ENCODE peak calls at places on chromosomes 3 and 15, in four cellular contexts. One of them, this sample, is unnamed.

GRCh38 chr3:29144807-29145206 is 136.1 kb upstream of the RBMS3 start:
- DNase-seq in IMR-90: peak; percentile 65
- DNase-seq in neuronal stem cell: no peak
- DNase-seq in H9: no peak
- DNase-seq in this sample: no peak

GRCh38 chr3:188797045-188797444 is 374.7 kb upstream of the TPRG1 start:
- DNase-seq in IMR-90: no peak
- DNase-seq in H9: no peak
- DNase-seq in neuronal stem cell: no peak
- DNase-seq in this sample: no peak

GRCh38 chr3:37039447-37039846 is 46.1 kb downstream of the MLH1 start:
- DNase-seq in H9: no peak
- DNase-seq in IMR-90: no peak
- DNase-seq in neuronal stem cell: no peak
- DNase-seq in this sample: no peak

GRCh38 chr15:74790080-74790916 is 8.4 kb downstream of the CSK start:
- DNase-seq in H9: no peak
- DNase-seq in neuronal stem cell: no peak
- DNase-seq in IMR-90: peak; percentile 85
- DNase-seq in this sample: no peak

GRCh38 chr15:43134157-43134637 is 811 bp downstream of the TMEM62 start:
- DNase-seq in neuronal stem cell: no peak
- DNase-seq in H9: peak; percentile 37
- DNase-seq in IMR-90: no peak
- DNase-seq in this sample: no peak

GRCh38 chr15:63473999-63474809 is 30.2 kb upstream of the USP3 start:
- DNase-seq in IMR-90: peak; percentile 90
- DNase-seq in neuronal stem cell: no peak
- DNase-seq in H9: peak; percentile 61
- DNase-seq in this sample: no peak

GRCh38 chr15:66943456-66944095 is 121.8 kb upstream of the SMAD3 start:
- DNase-seq in IMR-90: no peak
- DNase-seq in H9: no peak
- DNase-seq in neuronal stem cell: no peak
- DNase-seq in this sample: peak; percentile 67

GRCh38 chr3:101828289-101828688 is 21.0 kb upstream of the NFKBIZ start:
- DNase-seq in H9: no peak
- DNase-seq in IMR-90: no peak
- DNase-seq in neuronal stem cell: no peak
- DNase-seq in this sample: no peak

GRCh38 chr15:96125681-96126080 is 204.8 kb upstream of the NR2F2 start:
- DNase-seq in neuronal stem cell: no peak
- DNase-seq in H9: no peak
- DNase-seq in IMR-90: peak; percentile 65
- DNase-seq in this sample: peak; percentile 21

GRCh38 chr15:29526802-29527201 is 257.2 kb upstream of the NSMCE3 start:
- DNase-seq in neuronal stem cell: no peak
- DNase-seq in H9: no peak
- DNase-seq in IMR-90: no peak
- DNase-seq in this sample: no peak

GRCh38 chr3:23650371-23651140 is 155.2 kb upstream of the UBE2E1 start:
- DNase-seq in neuronal stem cell: no peak
- DNase-seq in H9: no peak
- DNase-seq in IMR-90: peak; percentile 97
- DNase-seq in this sample: peak; percentile 4

GRCh38 chr3:174202146-174202545 is 657.0 kb upstream of the NAALADL2 start:
- DNase-seq in IMR-90: no peak
- DNase-seq in H9: no peak
- DNase-seq in neuronal stem cell: no peak
- DNase-seq in this sample: no peak
- H3K4me1 ChIP-seq in IMR-90: peaks cover 5% of the 10 kb centered on the region
- H3K4me1 ChIP-seq in H9: no peaks in the 10 kb centered on the region
- H3K4me1 ChIP-seq in neuronal stem cell: peaks cover 8% of the 10 kb centered on the region
- H3K4me1 ChIP-seq in this sample: no peaks in the 10 kb centered on the region

GRCh38 chr3:120095226-120096165 is 1.2 kb upstream of the GSK3B start:
- DNase-seq in H9: peak; percentile 84
- DNase-seq in IMR-90: peak; percentile 89
- DNase-seq in neuronal stem cell: peak; percentile 83
- DNase-seq in this sample: peak; percentile 93
- H3K14ac ChIP-seq in H9: peak overlapping the region; percentile 98
- H3K14ac ChIP-seq in IMR-90: peak overlapping the region; percentile 94
- H3K14ac ChIP-seq in neuronal stem cell: peak overlapping the region; percentile 98
- H3K14ac ChIP-seq in this sample: peak overlapping the region; percentile 100

DNA sequence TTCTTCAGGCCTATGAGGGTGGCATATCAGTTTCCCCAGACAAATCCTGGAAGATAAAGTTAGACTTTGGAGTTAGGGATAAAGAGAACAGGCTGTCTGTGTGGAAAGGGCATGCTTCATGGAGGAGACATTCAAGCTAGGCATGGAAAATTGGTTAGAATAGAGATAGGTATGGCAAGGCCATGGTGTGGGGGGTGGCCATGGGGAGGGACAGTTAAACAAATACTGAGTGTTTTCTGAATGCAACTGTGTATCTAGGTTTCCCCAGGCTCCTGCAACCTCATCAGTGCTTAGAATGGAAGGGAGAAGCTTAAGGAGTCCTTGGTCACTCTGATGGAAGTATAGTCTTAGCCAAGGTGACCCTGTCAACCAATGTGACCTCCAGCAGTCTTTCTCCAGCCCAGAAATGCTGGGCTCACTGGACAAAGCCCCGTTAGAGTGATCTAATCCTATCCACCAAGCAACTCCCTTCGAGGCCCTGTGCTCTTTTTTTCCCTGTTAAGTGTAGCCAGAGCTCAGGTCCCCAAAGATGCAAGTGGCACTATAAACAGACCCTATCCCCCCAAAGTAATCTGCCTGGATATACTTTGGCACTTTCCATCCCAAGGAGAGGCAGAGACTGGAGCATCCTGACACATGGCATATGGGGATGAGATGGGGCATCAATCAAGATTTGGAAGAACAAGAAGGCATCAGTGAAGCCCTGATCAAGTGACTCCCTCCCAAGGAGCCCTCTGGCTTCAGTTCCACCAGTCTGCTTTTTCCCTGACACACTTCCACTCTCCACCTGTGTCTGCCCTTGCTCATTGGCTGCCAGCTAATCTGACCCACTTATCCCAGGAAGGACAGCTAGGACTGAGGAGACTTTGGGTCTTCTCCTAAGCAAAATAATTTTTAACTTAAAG is 5.6 kb upstream of the PKM start:
- DNase-seq in neuronal stem cell: no peak
- DNase-seq in IMR-90: peak; percentile 19
- DNase-seq in H9: no peak
- DNase-seq in this sample: no peak
- H3K4me1 ChIP-seq in neuronal stem cell: peaks cover 9% of the 10 kb centered on the region
- H3K4me1 ChIP-seq in IMR-90: peaks cover 15% of the 10 kb centered on the region
- H3K4me1 ChIP-seq in H9: peaks cover 13% of the 10 kb centered on the region
- H3K4me1 ChIP-seq in this sample: peaks cover 10% of the 10 kb centered on the region

DNA sequence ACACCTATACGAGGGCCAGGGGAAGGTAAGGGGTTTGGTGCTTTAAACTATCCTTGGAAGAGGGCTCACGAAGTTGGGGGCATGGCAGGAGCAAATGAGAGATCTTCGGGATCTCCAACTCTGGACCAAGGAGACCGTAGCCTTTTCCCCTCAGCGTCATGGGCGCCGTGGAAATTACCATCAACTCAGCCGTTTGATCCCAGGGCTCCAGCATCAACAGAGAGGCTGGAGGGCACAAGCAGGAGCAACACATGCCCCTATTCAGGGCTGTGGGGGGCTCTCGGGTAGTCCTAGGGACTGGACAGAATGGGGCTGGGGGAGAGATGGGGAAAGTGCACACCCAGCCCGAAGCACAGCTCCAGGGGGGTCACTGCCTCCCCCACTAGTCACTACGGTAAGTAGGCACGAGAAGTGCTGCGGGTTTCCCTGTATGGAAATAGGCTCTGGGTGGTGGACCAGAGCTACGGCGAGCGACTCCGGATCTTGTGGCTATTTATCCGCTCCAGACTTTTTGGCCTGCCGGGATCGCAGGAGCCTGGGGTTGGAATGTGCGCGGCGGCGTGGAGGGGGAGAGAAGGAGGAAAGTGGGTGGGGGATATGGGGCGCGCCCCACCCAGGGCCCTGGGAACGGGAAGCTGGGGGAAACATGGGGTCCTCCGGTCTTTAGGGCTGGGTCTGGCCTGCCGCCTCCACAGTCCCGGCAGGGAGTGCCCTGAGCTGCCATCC is 539 bp upstream of the LAMB2 start:
- DNase-seq in IMR-90: peak; percentile 85
- DNase-seq in neuronal stem cell: peak; percentile 85
- DNase-seq in H9: peak; percentile 81
- DNase-seq in this sample: peak; percentile 88
- H3K14ac ChIP-seq in IMR-90: peak overlapping the region; percentile 92
- H3K14ac ChIP-seq in neuronal stem cell: peak overlapping the region; percentile 39
- H3K14ac ChIP-seq in H9: peak overlapping the region; percentile 88
- H3K14ac ChIP-seq in this sample: peak overlapping the region; percentile 98

GRCh38 chr3:11610700-11611099 is 33.0 kb downstream of the VGLL4 start:
- DNase-seq in H9: no peak
- DNase-seq in IMR-90: no peak
- DNase-seq in neuronal stem cell: no peak
- DNase-seq in this sample: no peak
- H3K4me1 ChIP-seq in H9: peaks cover 5% of the 10 kb centered on the region
- H3K4me1 ChIP-seq in IMR-90: peaks cover 44% of the 10 kb centered on the region
- H3K4me1 ChIP-seq in neuronal stem cell: peaks cover 17% of the 10 kb centered on the region
- H3K4me1 ChIP-seq in this sample: peaks cover 22% of the 10 kb centered on the region

This sample was measured in trophoblast cell.